ENCODE peak calls at places on chromosomes 5 and 9, in seven cellular contexts. T is stimulated activated naive CD4-positive, alpha-beta T cell; O is left ventricle myocardium superior; Z is NCI-H774; C is brain microvascular endothelial cell; H is IMR-90; D is stimulated activated CD4-positive, alpha-beta T cell treated with anti-CD3 and anti-CD28 coated beads, Interleukin-1b, Interleukin-23, amount 100 ng/mL, for 4 hours. W is an unnamed sample.

GRCh38 chr9:86099695-86100364 is 472 bp upstream of the GOLM1 start:
- DNase-seq in T (peak), O (peak), Z (no peak), C (peak), H (peak), D (peak), W (no peak)

GRCh38 chr5:56367752-56368151 is 134.6 kb upstream of the ANKRD55 start:
- DNase-seq in T (no peak), O (no peak), Z (no peak), C (no peak), H (no peak), D (no peak), W (no peak)

GRCh38 chr9:133951265-133951664 is 40.9 kb downstream of the VAV2 start:
- DNase-seq in T (no peak), O (peak), Z (no peak), C (no peak), H (no peak), D (no peak), W (no peak)

GRCh38 chr5:96658272-96658671 is 3.9 kb upstream of the CAST start:
- DNase-seq in T (no peak), O (no peak), Z (no peak), C (no peak), H (no peak), D (no peak), W (no peak)

GRCh38 chr9:79977510-79978197 is 405.9 kb downstream of the TLE4 start:
- DNase-seq in T (no peak), O (no peak), Z (no peak), C (no peak), H (no peak), D (no peak), W (no peak)

GRCh38 chr5:116626272-116626723 is 51.7 kb upstream of the SEMA6A start:
- DNase-seq in T (no peak), O (peak), Z (peak), C (peak), H (peak), D (no peak), W (peak)

GRCh38 chr9:116499434-116499833 is 187.7 kb upstream of the TRIM32 start:
- DNase-seq in T (no peak), O (no peak), Z (no peak), C (no peak), H (no peak), D (no peak), W (no peak)

GRCh38 chr5:154189256-154189818 is 1.2 kb upstream of the GALNT10 start:
- DNase-seq in T (no peak), O (peak), Z (no peak), C (no peak), H (no peak), D (no peak), W (no peak)

GRCh38 chr9:137067860-137068538 is 2.4 kb downstream of the SAPCD2 start:
- DNase-seq in T (peak), O (peak), Z (peak), C (peak), H (peak), D (peak), W (no peak)

GRCh38 chr5:5644249-5644648 is 221.8 kb downstream of the ICE1 start:
- DNase-seq in T (no peak), O (no peak), Z (no peak), C (no peak), H (no peak), D (no peak), W (no peak)

GRCh38 chr5:120432861-120433260 is 31.2 kb upstream of the PRR16 start:
- DNase-seq in T (no peak), O (no peak), Z (no peak), C (no peak), H (no peak), D (no peak), W (no peak)

GRCh38 chr9:35526087-35526801 is 36.3 kb downstream of the RUSC2 start:
- DNase-seq in T (no peak), O (no peak), Z (no peak), C (peak), H (peak), D (no peak), W (no peak)

GRCh38 chr5:57111993-57112392 is 61.9 kb upstream of the GPBP1 start:
- DNase-seq in T (no peak), O (no peak), Z (no peak), C (no peak), H (no peak), D (no peak), W (no peak)

GRCh38 chr9:95796029-95796428 is 79.5 kb upstream of the ERCC6L2 start:
- DNase-seq in T (no peak), O (no peak), Z (peak), C (no peak), H (no peak), D (no peak), W (no peak)

GRCh38 chr9:16442622-16443021 is 427.8 kb downstream of the BNC2 start:
- DNase-seq in T (no peak), O (no peak), Z (no peak), C (peak), H (peak), D (no peak), W (peak)

GRCh38 chr5:62197697-62198096 is 108.3 kb upstream of the KIF2A start:
- DNase-seq in T (no peak), O (no peak), Z (no peak), C (no peak), H (no peak), D (no peak), W (no peak)

GRCh38 chr5:151155777-151156731 is 1.5 kb downstream of the ANXA6 start:
- DNase-seq in T (peak), O (no peak), Z (no peak), C (peak), H (peak), D (no peak), W (no peak)

GRCh38 chr9:3277200-3277599 is 248.6 kb downstream of the RFX3 start:
- DNase-seq in T (no peak), O (no peak), Z (no peak), C (no peak), H (no peak), D (no peak), W (no peak)

GRCh38 chr5:64872044-64872443 is 103.3 kb downstream of the CWC27 start:
- DNase-seq in T (no peak), O (no peak), Z (no peak), C (no peak), H (peak), D (no peak), W (no peak)

GRCh38 chr9:114100536-114100935 is 1.4 kb upstream of the KIF12 start:
- DNase-seq in T (no peak), O (no peak), Z (no peak), C (no peak), H (no peak), D (no peak), W (no peak)

GRCh38 chr5:32508806-32509805 is 64.6 kb upstream of the ZFR start:
- DNase-seq in T (no peak), O (no peak), Z (no peak), C (no peak), H (no peak), D (no peak), W (no peak)

GRCh38 chr9:125246261-125246667 is 5.1 kb upstream of the HSPA5 start:
- DNase-seq in T (no peak), O (no peak), Z (no peak), C (no peak), H (no peak), D (no peak), W (no peak)

GRCh38 chr9:124675261-124676158 is 95.6 kb downstream of the NR6A1 start:
- DNase-seq in T (no peak), O (no peak), Z (no peak), C (no peak), H (no peak), D (no peak), W (no peak)

GRCh38 chr5:138725153-138725884 is 27.9 kb upstream of the CTNNA1 start:
- DNase-seq in T (no peak), O (peak), Z (no peak), C (peak), H (peak), D (no peak), W (no peak)

GRCh38 chr9:89435315-89435823 is 62.5 kb downstream of the SEMA4D start:
- DNase-seq in T (no peak), O (no peak), Z (peak), C (no peak), H (no peak), D (no peak), W (no peak)

GRCh38 chr5:73295447-73295846 is 122.5 kb downstream of the TMEM174 start:
- DNase-seq in T (no peak), O (no peak), Z (no peak), C (no peak), H (no peak), D (no peak), W (no peak)

GRCh38 chr9:17318821-17319320 is 184.0 kb downstream of the CNTLN start:
- DNase-seq in T (no peak), O (no peak), Z (no peak), C (no peak), H (peak), D (no peak), W (no peak)

GRCh38 chr5:2750758-2751464 is 566 bp downstream of the IRX2 start:
- DNase-seq in T (no peak), O (no peak), Z (peak), C (no peak), H (no peak), D (no peak), W (no peak)

GRCh38 chr5:148928141-148928540 is 101.7 kb downstream of the ADRB2 start:
- DNase-seq in T (no peak), O (no peak), Z (no peak), C (no peak), H (peak), D (no peak), W (no peak)

GRCh38 chr9:71716138-71716909 is 52.0 kb downstream of the CEMIP2 start:
- DNase-seq in T (no peak), O (no peak), Z (no peak), C (no peak), H (no peak), D (no peak), W (no peak)

GRCh38 chr5:57494104-57495098 is 11.8 kb upstream of the ACTBL2 start:
- DNase-seq in T (no peak), O (peak), Z (no peak), C (peak), H (peak), D (peak), W (peak)

GRCh38 chr5:64625678-64626077 is 64.6 kb upstream of the SHISAL2B start:
- DNase-seq in T (no peak), O (no peak), Z (no peak), C (peak), H (peak), D (no peak), W (no peak)

GRCh38 chr9:526904-527591 is 312.4 kb downstream of the DOCK8 start:
- DNase-seq in T (no peak), O (no peak), Z (no peak), C (no peak), H (no peak), D (no peak), W (no peak)

GRCh38 chr5:132947661-132948060 is 15.8 kb downstream of the AFF4 start:
- DNase-seq in T (no peak), O (no peak), Z (no peak), C (no peak), H (peak), D (no peak), W (no peak)

GRCh38 chr5:82513739-82514138 is 235.6 kb upstream of the RPS23 start:
- DNase-seq in T (no peak), O (no peak), Z (peak), C (no peak), H (no peak), D (no peak), W (no peak)